ENCODE peak calls at places on chromosomes 2 and 18, in seven cellular contexts. Q is tibial nerve, Y is transverse colon, I is heart left ventricle, C is breast epithelium, Z is HCT116, T is cardiac muscle cell. S is an unnamed sample.

GRCh38 chr2:238243496-238244076 is 3.7 kb upstream of the HES6 start:
- DNase-seq in Q (no peak), Y (no peak), I (no peak), C (no peak), Z (no peak), T (no peak), S (no peak)

GRCh38 chr18:59672125-59672769 is 25.0 kb downstream of the CCBE1 start:
- DNase-seq in Q (no peak), Y (no peak), I (no peak), C (peak; percentile 26), Z (no peak), T (no peak), S (no peak)

GRCh38 chr2:25606892-25607291 is 66.5 kb downstream of the DTNB start:
- DNase-seq in Q (no peak), Y (no peak), I (no peak), C (no peak), Z (no peak), T (peak; percentile 10), S (no peak)

GRCh38 chr2:69789129-69789528 is 40.3 kb upstream of the GMCL1 start:
- DNase-seq in Q (no peak), Y (no peak), I (no peak), C (no peak), Z (no peak), T (no peak), S (no peak)

GRCh38 chr2:31138037-31138962 is at the start of gene GALNT14:
- DNase-seq in Q (no peak), Y (peak; percentile 32), I (peak; percentile 54), C (peak; percentile 38), Z (no peak), T (peak; percentile 75), S (peak; percentile 87)

GRCh38 chr18:36770315-36770946 is 58.4 kb downstream of the TPGS2 start:
- DNase-seq in Q (no peak), Y (no peak), I (no peak), C (no peak), Z (no peak), T (no peak), S (no peak)

GRCh38 chr18:23137788-23138216 is 2.5 kb downstream of the CABLES1 start:
- DNase-seq in Q (no peak), Y (no peak), I (no peak), C (no peak), Z (no peak), T (no peak), S (no peak)

GRCh38 chr2:225117061-225117716 is 74.9 kb upstream of the DOCK10 start:
- DNase-seq in Q (no peak), Y (no peak), I (no peak), C (no peak), Z (no peak), T (no peak), S (no peak)

GRCh38 chr18:55102958-55103456 is 143.7 kb upstream of the CCDC68 start:
- DNase-seq in Q (no peak), Y (no peak), I (no peak), C (no peak), Z (no peak), T (no peak), S (no peak)

GRCh38 chr2:178829299-178829698 is 22.1 kb upstream of the TTN start:
- DNase-seq in Q (no peak), Y (no peak), I (no peak), C (no peak), Z (no peak), T (no peak), S (no peak)

GRCh38 chr2:164910091-164910899 is 45.0 kb downstream of the SLC38A11 start:
- DNase-seq in Q (no peak), Y (peak; percentile 46), I (no peak), C (no peak), Z (no peak), T (peak; percentile 67), S (peak; percentile 71)

GRCh38 chr2:152740743-152741328 is 22.4 kb downstream of the ARL6IP6 start:
- DNase-seq in Q (no peak), Y (no peak), I (no peak), C (no peak), Z (peak; percentile 49), T (peak; percentile 10), S (no peak)

GRCh38 chr2:1658394-1659151 is 85.7 kb downstream of the PXDN start:
- DNase-seq in Q (no peak), Y (peak; percentile 6), I (no peak), C (no peak), Z (no peak), T (no peak), S (no peak)

GRCh38 chr2:240499309-240500301 is 58.2 kb downstream of the ANKMY1 start:
- DNase-seq in Q (no peak), Y (no peak), I (no peak), C (peak; percentile 9), Z (no peak), T (no peak), S (peak; percentile 63)

GRCh38 chr18:48326901-48327675 is 82.1 kb downstream of the ZBTB7C start:
- DNase-seq in Q (no peak), Y (no peak), I (no peak), C (no peak), Z (no peak), T (no peak), S (no peak)

GRCh38 chr2:118242216-118242615 is 153.9 kb downstream of the INSIG2 start:
- DNase-seq in Q (no peak), Y (no peak), I (no peak), C (no peak), Z (no peak), T (no peak), S (no peak)

GRCh38 chr2:67548317-67549095 is 151.4 kb downstream of the ETAA1 start:
- DNase-seq in Q (no peak), Y (no peak), I (no peak), C (no peak), Z (no peak), T (no peak), S (no peak)

GRCh38 chr2:47033102-47033880 is 117.7 kb upstream of the MCFD2 start:
- DNase-seq in Q (no peak), Y (no peak), I (no peak), C (no peak), Z (no peak), T (no peak), S (peak; percentile 10)

GRCh38 chr2:21395366-21395765 is 271.6 kb downstream of the TDRD15 start:
- DNase-seq in Q (no peak), Y (no peak), I (no peak), C (no peak), Z (no peak), T (no peak), S (no peak)
- TF ChIP-seq CTCF in Q (no peak), Y (no peak), I (peak; percentile 23), C (no peak), Z (peak; percentile 22), T (no peak), S (no peak)

GRCh38 chr18:10481831-10482230 is 27.4 kb downstream of the APCDD1 start:
- DNase-seq in Q (no peak), Y (no peak), I (no peak), C (no peak), Z (no peak), T (no peak), S (no peak)
- H3K4me1 ChIP-seq in Q (peaks cover 31% of the 10 kb centered on the region), Y (peaks cover 6% of the 10 kb centered on the region), I (no peaks in the 10 kb centered on the region), C (no peaks in the 10 kb centered on the region), Z (no peaks in the 10 kb centered on the region), T (no peaks in the 10 kb centered on the region), S (peaks cover 3% of the 10 kb centered on the region)

GRCh38 chr2:127083819-127084503 is 23.0 kb downstream of the BIN1 start:
- DNase-seq in Q (peak; percentile 95), Y (peak; percentile 68), I (peak; percentile 49), C (peak; percentile 81), Z (no peak), T (no peak), S (peak; percentile 16)
- TF ChIP-seq CTCF in Q (no peak), Y (no peak), I (no peak), C (no peak), Z (no peak), T (peak; percentile 34), S (no peak)

GRCh38 chr2:36376992-36377738 is 21.6 kb downstream of the CRIM1 start:
- DNase-seq in Q (no peak), Y (peak; percentile 79), I (no peak), C (peak; percentile 62), Z (no peak), T (peak; percentile 40), S (peak; percentile 27)
- H3K4me1 ChIP-seq in Q (peaks cover 57% of the 10 kb centered on the region), Y (peaks cover 65% of the 10 kb centered on the region), I (peaks cover 40% of the 10 kb centered on the region), C (peaks cover 14% of the 10 kb centered on the region), Z (peaks cover 61% of the 10 kb centered on the region), T (peaks cover 22% of the 10 kb centered on the region), S (peaks cover 20% of the 10 kb centered on the region)

GRCh38 chr18:58559427-58560186 is 69.3 kb downstream of the ALPK2 start:
- DNase-seq in Q (no peak), Y (peak; percentile 33), I (no peak), C (no peak), Z (no peak), T (no peak), S (no peak)

GRCh38 chr18:58556333-58557012 is 72.4 kb downstream of the ALPK2 start:
- DNase-seq in Q (no peak), Y (no peak), I (peak; percentile 74), C (no peak), Z (no peak), T (peak; percentile 97), S (no peak)

GRCh38 chr18:58557013-58557435 is 71.9 kb downstream of the ALPK2 start:
- DNase-seq in Q (no peak), Y (no peak), I (peak; percentile 37), C (no peak), Z (no peak), T (no peak), S (no peak)

GRCh38 chr18:58562146-58562998 is 66.5 kb downstream of the ALPK2 start:
- DNase-seq in Q (no peak), Y (no peak), I (no peak), C (no peak), Z (no peak), T (no peak), S (no peak)

GRCh38 chr18:58558514-58558913 is 70.4 kb downstream of the ALPK2 start:
- DNase-seq in Q (no peak), Y (no peak), I (no peak), C (no peak), Z (no peak), T (no peak), S (no peak)
- TF ChIP-seq CTCF in Q (no peak), Y (no peak), I (no peak), C (no peak), Z (no peak), T (peak; percentile 7), S (no peak)

GRCh38 chr2:105804266-105804665 is 59.6 kb downstream of the NCK2 start:
- DNase-seq in Q (no peak), Y (no peak), I (no peak), C (no peak), Z (no peak), T (no peak), S (no peak)
- H3K4me1 ChIP-seq in Q (peaks cover 18% of the 10 kb centered on the region), Y (peaks cover 36% of the 10 kb centered on the region), I (peaks cover 10% of the 10 kb centered on the region), C (no peaks in the 10 kb centered on the region), Z (no peaks in the 10 kb centered on the region), T (no peaks in the 10 kb centered on the region), S (no peaks in the 10 kb centered on the region)